ENCODE peak calls at places on chromosome 4, in seven cellular contexts. H, X, Y, E, O, M and J are unnamed samples.

GRCh38 chr4:58940167-58940566 is 1830.0 kb upstream of the IGFBP7 start:
- DNase-seq in Y (no peak), E (no peak), X (no peak), M (no peak), H (no peak), O (no peak), J (no peak)

GRCh38 chr4:1458581-1458980 is 52.3 kb upstream of the NKX1-1 start:
- DNase-seq in X (no peak), Y (no peak), H (no peak), M (no peak), E (no peak), O (no peak), J (no peak)

GRCh38 chr4:122764808-122765189 is 32.3 kb downstream of the BBS12 start:
- DNase-seq in M (no peak), E (no peak), X (no peak), Y (no peak), H (no peak), O (no peak), J (no peak)

GRCh38 chr4:102518703-102519131 is 17.6 kb downstream of the NFKB1 start:
- DNase-seq in E (no peak), Y (no peak), O (no peak), X (no peak), H (no peak), M (no peak), J (no peak)

GRCh38 chr4:165874072-165874798 is 1.2 kb downstream of the TLL1 start:
- DNase-seq in M (no peak), H (no peak), E (peak; percentile 3), Y (no peak), X (peak; percentile 38), O (peak; percentile 18), J (no peak)

GRCh38 chr4:41181037-41181436 is 33.3 kb downstream of the APBB2 start:
- DNase-seq in O (no peak), M (no peak), H (no peak), E (no peak), Y (no peak), X (no peak), J (no peak)

GRCh38 chr4:185889566-185889965 is 77.6 kb upstream of the SORBS2 start:
- DNase-seq in H (no peak), Y (no peak), X (no peak), O (no peak), E (no peak), M (no peak), J (no peak)

GRCh38 chr4:138199568-138200235 is 42.4 kb downstream of the SLC7A11 start:
- DNase-seq in M (no peak), E (no peak), Y (no peak), O (no peak), X (no peak), H (no peak), J (no peak)

GRCh38 chr4:140858897-140859296 is 102.7 kb upstream of the TBC1D9 start:
- DNase-seq in O (no peak), H (no peak), M (no peak), E (no peak), X (no peak), Y (no peak), J (no peak)

GRCh38 chr4:156581693-156582092 is 389.9 kb downstream of the PDGFC start:
- DNase-seq in X (no peak), E (no peak), O (no peak), M (no peak), Y (no peak), H (no peak), J (no peak)

GRCh38 chr4:66035701-66036100 is 365.4 kb upstream of the EPHA5 start:
- DNase-seq in Y (no peak), X (no peak), M (no peak), E (no peak), H (no peak), O (no peak), J (no peak)

GRCh38 chr4:109321232-109321631 is 18.8 kb upstream of the COL25A1 start:
- DNase-seq in Y (no peak), E (no peak), H (no peak), O (no peak), M (no peak), X (no peak), J (no peak)

GRCh38 chr4:113256946-113257345 is 207.5 kb downstream of the ANK2 start:
- DNase-seq in O (no peak), E (no peak), M (no peak), H (no peak), Y (no peak), X (no peak), J (no peak)

GRCh38 chr4:147768113-147768512 is 36.2 kb downstream of the ARHGAP10 start:
- DNase-seq in Y (no peak), E (no peak), H (no peak), O (no peak), X (no peak), M (no peak), J (no peak)

GRCh38 chr4:3730422-3730821 is 35.8 kb upstream of the ADRA2C start:
- DNase-seq in H (no peak), O (no peak), E (no peak), X (no peak), Y (no peak), M (no peak), J (no peak)

GRCh38 chr4:121796283-121796682 is 4.8 kb upstream of the EXOSC9 start:
- DNase-seq in H (no peak), M (no peak), E (no peak), O (no peak), X (no peak), Y (no peak), J (no peak)

GRCh38 chr4:5217411-5217810 is 166.1 kb downstream of the STK32B start:
- DNase-seq in E (no peak), H (no peak), M (no peak), X (no peak), O (no peak), Y (no peak), J (no peak)

GRCh38 chr4:99816611-99817309 is at the start of gene DAPP1:
- DNase-seq in H (peak; percentile 70), E (no peak), X (no peak), O (no peak), M (peak; percentile 96), Y (peak; percentile 13), J (no peak)

GRCh38 chr4:185774815-185775684 is 36.9 kb downstream of the SORBS2 start:
- DNase-seq in O (no peak), Y (no peak), M (no peak), X (no peak), E (no peak), H (no peak), J (no peak)

GRCh38 chr4:53537606-53538005 is 53.7 kb downstream of the LNX1 start:
- DNase-seq in O (no peak), E (no peak), M (no peak), H (no peak), Y (no peak), X (peak; percentile 11), J (no peak)

GRCh38 chr4:8238061-8238511 is 31.5 kb upstream of the HTRA3 start:
- DNase-seq in M (peak; percentile 64), H (no peak), E (no peak), Y (no peak), O (no peak), X (no peak), J (no peak)

GRCh38 chr4:8237256-8237989 is 32.1 kb upstream of the HTRA3 start:
- DNase-seq in O (no peak), M (no peak), E (no peak), H (no peak), X (no peak), Y (no peak), J (no peak)

GRCh38 chr4:8239226-8239625 is 30.3 kb upstream of the HTRA3 start:
- DNase-seq in Y (no peak), E (no peak), O (no peak), H (no peak), X (no peak), M (no peak), J (no peak)

GRCh38 chr4:8239661-8240060 is 29.9 kb upstream of the HTRA3 start:
- DNase-seq in O (no peak), M (no peak), H (no peak), Y (no peak), E (no peak), X (no peak), J (no peak)

GRCh38 chr4:8238515-8239053 is 31.0 kb upstream of the HTRA3 start:
- DNase-seq in E (peak; percentile 29), O (peak; percentile 68), H (no peak), Y (peak; percentile 18), M (peak; percentile 37), X (peak; percentile 35), J (peak; percentile 44)
- TF ChIP-seq CTCF in E (peak; percentile 60), O (peak; percentile 60), H (no peak), Y (peak; percentile 37), M (peak; percentile 51), X (peak; percentile 17), J (peak; percentile 74)

DNA sequence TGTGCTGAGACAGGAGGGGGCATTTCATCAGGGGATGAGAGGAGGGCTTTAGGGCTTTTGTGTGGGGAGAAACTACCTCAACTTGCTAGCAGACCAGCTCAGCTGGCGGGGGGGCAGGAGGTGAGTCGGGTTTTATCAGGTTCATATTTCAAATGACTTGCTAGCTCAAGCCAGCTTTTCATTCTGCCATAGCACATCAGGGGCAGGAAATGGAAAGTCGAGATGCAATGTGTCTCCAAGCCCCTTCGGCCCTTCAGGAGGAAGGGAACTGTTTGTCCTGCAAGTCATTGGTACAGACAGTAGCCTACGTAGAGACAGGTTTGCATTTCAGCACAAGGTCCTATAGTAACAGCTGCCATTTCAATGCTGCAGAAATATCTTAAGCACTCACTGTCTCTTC is 194.1 kb downstream of the PTTG2 start:
- DNase-seq in Y (no peak), E (no peak), H (no peak), M (no peak), O (peak; percentile 16), X (no peak), J (no peak)
- TF ChIP-seq CTCF in Y (no peak), E (no peak), H (no peak), M (no peak), O (no peak), X (no peak), J (no peak)

DNA sequence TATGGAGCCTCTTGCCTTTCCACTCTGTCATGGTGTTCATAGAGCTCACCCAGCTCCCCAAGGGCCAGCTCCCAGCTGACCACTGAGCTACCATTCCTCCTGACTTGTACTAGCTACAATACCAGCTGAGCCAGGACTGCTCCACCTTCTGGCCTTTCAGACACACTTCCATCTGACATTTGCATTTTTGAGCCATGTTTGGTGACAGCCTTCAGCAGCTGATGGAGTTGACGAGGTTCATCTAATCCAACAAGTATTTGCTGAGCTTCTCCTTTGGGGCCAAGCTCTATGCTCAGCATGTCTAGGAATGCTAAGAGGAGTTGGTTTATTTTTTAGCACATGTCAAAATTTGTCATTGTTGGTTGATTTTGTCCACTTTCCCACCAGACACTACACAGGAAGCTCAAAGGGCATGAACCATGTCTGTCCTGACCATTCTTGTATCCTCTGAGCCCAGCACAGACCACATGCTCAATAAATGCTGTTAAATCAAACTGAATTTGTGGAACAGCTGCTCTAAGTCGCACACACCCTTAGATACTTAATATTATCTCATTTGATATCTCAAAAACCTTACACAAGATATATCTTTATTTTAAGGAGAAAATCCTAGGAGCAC is 142.6 kb upstream of the PPARGC1A start:
- DNase-seq in M (peak; percentile 10), E (no peak), H (no peak), X (no peak), O (no peak), Y (no peak), J (no peak)
- TF ChIP-seq CTCF in M (peak; percentile 57), E (peak; percentile 46), H (no peak), X (peak; percentile 26), O (peak; percentile 11), Y (peak; percentile 43), J (peak; percentile 47)

DNA sequence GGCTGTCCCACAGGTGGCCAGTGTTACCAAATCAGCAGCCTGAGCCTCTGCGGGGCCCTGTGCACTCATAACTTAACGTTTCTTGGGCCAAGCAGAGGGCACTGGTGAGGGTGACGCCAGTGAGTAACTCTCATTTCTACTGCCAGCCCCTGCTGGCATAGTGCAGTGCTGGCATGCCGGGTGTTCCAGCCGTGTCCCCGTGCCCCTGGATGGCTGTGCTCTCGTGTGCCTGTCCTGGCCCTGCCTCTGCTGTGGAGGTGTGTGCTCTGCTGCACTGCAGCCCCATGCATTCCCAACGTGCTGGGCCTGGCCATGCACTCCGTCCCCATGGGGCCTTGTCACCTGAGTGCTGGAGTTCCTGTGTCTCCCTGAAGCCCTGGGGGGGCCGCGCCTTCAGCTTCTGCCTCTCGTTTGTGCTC is 14.7 kb downstream of the TBC1D14 start:
- DNase-seq in O (no peak), Y (peak; percentile 49), X (no peak), E (no peak), M (no peak), H (no peak), J (no peak)
- TF ChIP-seq CTCF in O (no peak), Y (no peak), X (no peak), E (no peak), M (no peak), H (no peak), J (no peak)